ENCODE peak calls at places on chromosomes 3 and 15, in nine cellular contexts. D is stimulated activated CD8-positive, alpha-beta memory T cell treated with anti-CD3 and anti-CD28 coated beads, Interleukin-12 subunit alpha, Interleukin-12 subunit beta, amount 100 ng/mL, for 4 hours; V is EL; O is HEK293T; F is NB4; B is heart left ventricle; X is Right ventricle myocardium superior; N is NCI-H510A treated with DMSO at 0.1 percent for 48 hours; L is COR-L47. S is an unnamed sample.

GRCh38 chr3:113263020-113263419 is 51.7 kb downstream of the BOC start:
- DNase-seq in D (no peak), V (no peak), O (no peak), F (no peak), B (no peak), X (no peak), N (no peak), L (no peak), S (no peak)

GRCh38 chr3:30779686-30780287 is 114.7 kb downstream of the GADL1 start:
- DNase-seq in D (no peak), V (peak), O (peak), F (peak), B (no peak), X (no peak), N (no peak), L (no peak), S (no peak)

GRCh38 chr15:22873204-22873701 is 34.8 kb downstream of the NIPA2 start:
- DNase-seq in D (no peak), V (peak), O (no peak), F (no peak), B (no peak), X (no peak), N (no peak), L (no peak), S (peak)

GRCh38 chr3:46127503-46127902 is 80.6 kb downstream of the CCR1 start:
- DNase-seq in D (no peak), V (peak), O (no peak), F (peak), B (no peak), X (no peak), N (no peak), L (no peak), S (peak)

GRCh38 chr15:83733206-83733605 is 79.3 kb downstream of the ADAMTSL3 start:
- DNase-seq in D (no peak), V (peak), O (no peak), F (no peak), B (no peak), X (no peak), N (no peak), L (no peak), S (peak)

GRCh38 chr3:138079901-138080300 is 35.5 kb downstream of the DZIP1L start:
- DNase-seq in D (no peak), V (no peak), O (no peak), F (no peak), B (no peak), X (no peak), N (no peak), L (no peak), S (no peak)

GRCh38 chr15:74831813-74832495 is 5.5 kb downstream of the CPLX3 start:
- DNase-seq in D (no peak), V (no peak), O (no peak), F (no peak), B (no peak), X (no peak), N (no peak), L (no peak), S (no peak)

GRCh38 chr3:131072099-131072559 is 45.5 kb downstream of the NEK11 start:
- DNase-seq in D (no peak), V (peak), O (no peak), F (peak), B (no peak), X (no peak), N (no peak), L (no peak), S (peak)

GRCh38 chr3:112810561-112810960 is 36.1 kb downstream of the CD200R1L start:
- DNase-seq in D (no peak), V (no peak), O (no peak), F (no peak), B (no peak), X (no peak), N (no peak), L (no peak), S (no peak)

GRCh38 chr3:170440346-170440745 is 21.7 kb downstream of the CLDN11 start:
- DNase-seq in D (no peak), V (peak), O (no peak), F (no peak), B (no peak), X (no peak), N (no peak), L (no peak), S (peak)

GRCh38 chr15:41512078-41512394 is 1.6 kb downstream of the LTK start:
- DNase-seq in D (no peak), V (no peak), O (no peak), F (no peak), B (no peak), X (no peak), N (peak), L (peak), S (no peak)

GRCh38 chr3:49718419-49719213 is 868 bp downstream of the AMIGO3 start:
- DNase-seq in D (no peak), V (no peak), O (no peak), F (no peak), B (no peak), X (no peak), N (peak), L (no peak), S (no peak)

GRCh38 chr15:25060472-25060803 is 105.7 kb downstream of the SNRPN start:
- DNase-seq in D (no peak), V (no peak), O (no peak), F (no peak), B (no peak), X (no peak), N (no peak), L (no peak), S (no peak)

GRCh38 chr15:45795487-45796069 is 160.7 kb downstream of the SQOR start:
- DNase-seq in D (no peak), V (peak), O (peak), F (peak), B (no peak), X (no peak), N (peak), L (peak), S (no peak)

GRCh38 chr3:18216996-18217395 is 208.1 kb downstream of the SATB1 start:
- DNase-seq in D (no peak), V (no peak), O (no peak), F (no peak), B (no peak), X (no peak), N (no peak), L (no peak), S (no peak)

GRCh38 chr3:11349466-11349865 is 77.3 kb downstream of the ATG7 start:
- DNase-seq in D (no peak), V (peak), O (no peak), F (no peak), B (no peak), X (no peak), N (no peak), L (no peak), S (no peak)

GRCh38 chr3:177610262-177610661 is 413.0 kb upstream of the TBL1XR1 start:
- DNase-seq in D (no peak), V (no peak), O (no peak), F (no peak), B (no peak), X (no peak), N (no peak), L (no peak), S (no peak)

GRCh38 chr3:143896486-143896885 is 48.2 kb upstream of the SLC9A9 start:
- DNase-seq in D (no peak), V (no peak), O (no peak), F (no peak), B (no peak), X (no peak), N (no peak), L (no peak), S (no peak)

GRCh38 chr3:64163755-64164148 is 61.5 kb downstream of the PRICKLE2 start:
- DNase-seq in D (no peak), V (peak), O (no peak), F (peak), B (no peak), X (no peak), N (peak), L (no peak), S (peak)

GRCh38 chr15:87881001-87881400 is 375.5 kb downstream of the NTRK3 start:
- DNase-seq in D (no peak), V (no peak), O (no peak), F (no peak), B (no peak), X (no peak), N (no peak), L (no peak), S (no peak)

GRCh38 chr15:26394801-26395200 is 378.1 kb downstream of the GABRB3 start:
- DNase-seq in D (no peak), V (no peak), O (no peak), F (no peak), B (peak), X (peak), N (no peak), L (no peak), S (no peak)

GRCh38 chr3:35829499-35829898 is 190.2 kb downstream of the ARPP21 start:
- DNase-seq in D (no peak), V (no peak), O (no peak), F (no peak), B (no peak), X (no peak), N (no peak), L (no peak), S (peak)

GRCh38 chr3:156964562-156964961 is 138.4 kb downstream of the LEKR1 start:
- DNase-seq in D (no peak), V (no peak), O (no peak), F (no peak), B (no peak), X (no peak), N (no peak), L (no peak), S (no peak)

GRCh38 chr15:32124726-32125125 is 94.4 kb downstream of the CHRNA7 start:
- DNase-seq in D (no peak), V (no peak), O (no peak), F (no peak), B (no peak), X (no peak), N (no peak), L (no peak), S (no peak)

GRCh38 chr3:8113649-8114048 is 388.0 kb upstream of the LMCD1 start:
- DNase-seq in D (no peak), V (no peak), O (no peak), F (no peak), B (no peak), X (no peak), N (no peak), L (no peak), S (no peak)

GRCh38 chr3:124829175-124829818 is 57.9 kb downstream of the ITGB5 start:
- DNase-seq in D (no peak), V (no peak), O (no peak), F (no peak), B (peak), X (no peak), N (no peak), L (no peak), S (no peak)

GRCh38 chr3:122245513-122246174 is 62.2 kb downstream of the CASR start:
- DNase-seq in D (no peak), V (peak), O (no peak), F (peak), B (no peak), X (no peak), N (no peak), L (no peak), S (peak)

GRCh38 chr3:71694358-71694999 is 30.7 kb downstream of the EIF4E3 start:
- DNase-seq in D (no peak), V (peak), O (no peak), F (no peak), B (no peak), X (no peak), N (no peak), L (no peak), S (peak)

GRCh38 chr3:195909294-195909644 is 918 bp upstream of the TNK2 start:
- DNase-seq in D (no peak), V (peak), O (peak), F (peak), B (no peak), X (no peak), N (no peak), L (no peak), S (no peak)

GRCh38 chr3:100496711-100497261 is 4.4 kb downstream of the TMEM45A start:
- DNase-seq in D (no peak), V (peak), O (no peak), F (no peak), B (no peak), X (no peak), N (no peak), L (no peak), S (peak)

GRCh38 chr3:172973799-172974198 is 167.2 kb downstream of the SPATA16 start:
- DNase-seq in D (no peak), V (no peak), O (no peak), F (no peak), B (no peak), X (no peak), N (peak), L (no peak), S (no peak)

GRCh38 chr15:95086543-95087252 is 855.3 kb downstream of the MCTP2 start:
- DNase-seq in D (no peak), V (peak), O (no peak), F (no peak), B (no peak), X (no peak), N (no peak), L (no peak), S (peak)

GRCh38 chr3:39090922-39091321 is 16.5 kb downstream of the GORASP1 start:
- DNase-seq in D (no peak), V (no peak), O (no peak), F (no peak), B (no peak), X (no peak), N (no peak), L (no peak), S (peak)